ENCODE peak calls at places on chromosomes 2 and 18, in five cellular contexts. T is psoas muscle; U is mucosa of descending colon; I is CD8-positive, alpha-beta T cell; M is uterus. V is an unnamed sample.

GRCh38 chr2:6999161-6999877 is 82.1 kb downstream of the RNF144A start:
- DNase-seq in I (peak; percentile 17), T (no peak), U (no peak), M (no peak), V (no peak)

GRCh38 chr2:232632904-232633412 is 446 bp upstream of the EFHD1 start:
- DNase-seq in M (peak; percentile 87), T (peak; percentile 84), I (no peak), U (peak; percentile 15), V (peak; percentile 68)

GRCh38 chr2:88133875-88134274 is 6.0 kb upstream of the FABP1 start:
- DNase-seq in M (no peak), I (no peak), U (no peak), T (no peak), V (no peak)

GRCh38 chr2:86566828-86567205 is 3.6 kb upstream of the CHMP3 start:
- DNase-seq in M (no peak), T (no peak), I (no peak), U (no peak), V (no peak)

GRCh38 chr2:118527571-118527970 is 319.9 kb downstream of the EN1 start:
- DNase-seq in I (no peak), T (no peak), M (no peak), U (no peak), V (no peak)

GRCh38 chr2:10387033-10387432 is 61.1 kb downstream of the ODC1 start:
- DNase-seq in M (no peak), U (no peak), T (no peak), I (no peak), V (no peak)

GRCh38 chr2:138090330-138090729 is 126.1 kb downstream of the HNMT start:
- DNase-seq in M (no peak), U (peak; percentile 33), I (no peak), T (no peak), V (no peak)

GRCh38 chr18:6414723-6415362 is at the start of gene L3MBTL4:
- DNase-seq in I (no peak), M (peak; percentile 30), U (peak; percentile 62), T (peak; percentile 51), V (no peak)

GRCh38 chr2:15561574-15562344 is 625 bp upstream of the NBAS start:
- DNase-seq in U (peak; percentile 42), M (peak; percentile 36), I (peak; percentile 21), T (no peak), V (no peak)

GRCh38 chr18:31819106-31819924 is 58.6 kb upstream of the SLC25A52 start:
- DNase-seq in U (peak; percentile 10), M (no peak), I (no peak), T (no peak), V (no peak)

GRCh38 chr18:54806526-54806925 is 21.8 kb upstream of the RAB27B start:
- DNase-seq in T (no peak), U (no peak), I (no peak), M (no peak), V (no peak)

DNA sequence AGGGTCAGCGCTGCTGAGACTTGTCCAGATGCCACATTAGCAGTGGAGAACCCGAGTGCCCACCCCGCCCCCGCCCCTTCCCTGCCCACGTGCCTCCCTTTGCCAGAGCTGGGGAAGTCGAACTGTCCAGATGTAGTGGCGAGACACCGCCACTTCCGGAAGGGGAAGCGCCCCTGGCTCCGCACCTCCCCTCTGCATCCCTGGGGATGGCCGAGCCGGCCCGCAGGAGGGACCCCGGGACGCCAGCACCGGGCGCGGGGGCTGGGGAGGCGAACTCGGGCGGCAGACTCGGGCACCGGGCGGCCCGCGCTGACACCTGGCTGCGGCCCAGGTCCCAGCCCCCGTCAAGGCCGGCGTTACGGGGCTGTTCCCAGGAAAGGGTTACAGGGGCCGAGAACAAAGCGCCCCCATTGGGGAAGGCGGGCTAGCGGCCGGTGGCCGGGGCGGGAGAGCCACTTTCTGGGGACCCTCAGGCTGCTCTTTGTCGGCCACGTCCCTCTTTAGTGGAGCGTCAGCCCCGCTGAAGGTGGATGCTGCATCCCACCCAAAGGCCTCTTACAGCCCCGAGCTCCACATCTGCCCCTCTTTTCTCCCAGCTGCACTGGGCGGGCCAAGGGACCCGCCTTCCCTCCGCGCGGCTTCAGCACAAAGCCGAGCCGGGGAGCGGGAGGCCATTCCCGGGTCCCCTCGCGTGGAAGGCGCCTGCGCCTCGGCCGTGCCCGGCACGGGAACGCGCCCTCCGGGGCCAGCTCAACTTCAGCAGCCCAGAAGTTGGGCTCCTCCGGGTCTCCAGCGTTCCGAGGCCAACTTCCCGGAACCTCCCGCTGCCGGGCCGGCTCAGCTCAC is 1.4 kb downstream of the SDC1 start:
- DNase-seq in I (no peak), T (no peak), U (no peak), M (no peak), V (no peak)
- TF ChIP-seq CTCF in I (no peak), T (no peak), U (no peak), M (no peak), V (no peak)

GRCh38 chr18:10455726-10456453 is 1.5 kb downstream of the APCDD1 start:
- DNase-seq in U (no peak), T (no peak), I (no peak), M (no peak), V (no peak)
- H3K4me1 ChIP-seq in U (no peaks in the 10 kb centered on the region), T (peaks cover 12% of the 10 kb centered on the region), I (no peaks in the 10 kb centered on the region), M (peaks cover 7% of the 10 kb centered on the region), V (no peaks in the 10 kb centered on the region)

DNA sequence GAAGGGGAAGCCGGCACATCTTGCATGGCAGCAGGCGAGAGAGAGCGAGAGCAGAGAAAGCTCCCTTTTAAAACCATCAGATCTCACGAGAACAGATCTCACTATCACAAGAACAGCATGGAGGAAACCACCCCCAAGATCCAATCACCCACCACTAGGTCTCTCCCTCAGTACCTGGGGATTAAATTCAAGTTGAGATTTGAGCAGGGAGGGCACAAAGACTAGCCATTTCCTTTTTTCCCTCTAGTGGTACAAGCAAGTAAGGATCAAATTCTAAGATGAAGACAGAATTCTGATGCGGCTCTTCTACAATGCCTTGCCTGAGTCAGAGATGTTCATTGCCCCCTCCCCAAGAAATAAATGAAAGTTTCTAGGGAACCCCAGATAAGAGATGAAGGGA is 45.6 kb upstream of the ANKRD44 start:
- DNase-seq in T (no peak), M (no peak), U (no peak), I (no peak), V (no peak)
- TF ChIP-seq CTCF in T (no peak), M (no peak), U (no peak), I (peak; percentile 50), V (no peak)

DNA sequence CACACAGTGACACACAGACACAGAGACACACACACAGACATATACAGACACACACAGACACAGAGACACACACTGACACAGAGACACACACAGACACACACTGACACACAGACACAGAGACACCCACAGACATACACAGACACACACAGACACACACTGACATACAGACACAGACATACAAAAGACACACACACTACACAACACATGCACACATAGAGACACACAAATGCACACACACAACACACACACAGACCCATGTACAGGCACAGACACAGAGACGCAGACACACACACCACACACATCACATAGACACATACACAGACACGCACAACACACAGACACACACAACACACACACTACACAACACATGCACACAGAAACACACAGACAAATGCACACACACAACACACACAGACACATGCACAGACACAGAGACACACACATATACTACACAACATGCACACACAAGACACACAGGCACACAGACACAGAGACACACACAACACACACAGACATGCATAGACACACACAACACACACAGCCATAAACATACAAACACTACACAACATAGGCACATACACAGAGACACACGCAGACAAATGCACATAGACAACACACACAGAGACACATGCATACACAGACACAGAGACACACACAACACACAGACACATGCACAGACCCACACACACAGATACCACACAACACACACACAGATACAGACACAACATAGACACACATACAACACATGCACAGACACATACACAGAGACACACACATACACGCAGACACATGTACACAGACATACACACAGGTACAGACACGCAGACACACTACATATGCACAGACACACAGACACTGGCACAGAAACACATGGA is 120.5 kb downstream of the BCL2 start:
- DNase-seq in M (no peak), I (no peak), T (no peak), U (no peak), V (no peak)
- H3K4me1 ChIP-seq in M (no peaks in the 10 kb centered on the region), I (peaks cover 61% of the 10 kb centered on the region), T (peaks cover 51% of the 10 kb centered on the region), U (peaks cover 18% of the 10 kb centered on the region), V (no peaks in the 10 kb centered on the region)

GRCh38 chr18:3447035-3447894 is 2.7 kb upstream of the TGIF1 start:
- DNase-seq in T (peak; percentile 63), U (no peak), M (peak; percentile 71), I (no peak), V (peak; percentile 59)

GRCh38 chr18:3448845-3449701 is 899 bp upstream of the TGIF1 start:
- DNase-seq in M (peak; percentile 77), U (peak; percentile 85), T (peak; percentile 95), I (peak; percentile 80), V (peak; percentile 95)

GRCh38 chr18:3449702-3450357 is at the start of gene TGIF1:
- DNase-seq in T (peak; percentile 95), I (peak; percentile 51), U (peak; percentile 90), M (peak; percentile 84), V (peak; percentile 90)

GRCh38 chr18:3450358-3451107 is 561 bp downstream of the TGIF1 start:
- DNase-seq in I (peak; percentile 81), M (peak; percentile 78), T (peak; percentile 88), U (peak; percentile 75), V (peak; percentile 85)

GRCh38 chr18:3447895-3448844 is 1.8 kb upstream of the TGIF1 start:
- DNase-seq in M (peak; percentile 94), U (peak; percentile 93), I (peak; percentile 82), T (peak; percentile 97), V (peak; percentile 99)
- TF ChIP-seq CTCF in M (no peak), U (no peak), I (no peak), T (peak; percentile 10), V (no peak)

GRCh38 chr2:120262150-120262549 is 9.5 kb downstream of the RALB start:
- DNase-seq in T (no peak), U (no peak), M (no peak), I (no peak), V (no peak)

GRCh38 chr2:120262761-120263428 is 10.2 kb downstream of the RALB start:
- DNase-seq in T (no peak), M (no peak), I (no peak), U (no peak), V (no peak)

GRCh38 chr2:120258140-120258539 is 5.5 kb downstream of the RALB start:
- DNase-seq in U (no peak), T (no peak), M (no peak), I (no peak), V (no peak)

GRCh38 chr2:120261387-120262006 is 8.8 kb downstream of the RALB start:
- DNase-seq in T (no peak), M (no peak), I (no peak), U (no peak), V (no peak)

GRCh38 chr2:120260736-120261135 is 8.1 kb downstream of the RALB start:
- DNase-seq in U (no peak), I (no peak), M (no peak), T (no peak), V (no peak)
- H3K4me1 ChIP-seq in U (no peaks in the 10 kb centered on the region), I (peaks cover 10% of the 10 kb centered on the region), M (no peaks in the 10 kb centered on the region), T (peaks cover 1% of the 10 kb centered on the region), V (no peaks in the 10 kb centered on the region)